ENCODE peak calls at places on chromosomes 12 and 14, in nine cellular contexts. B is skeletal muscle cell, P is ovary, T is uterus, D is cardiac fibroblast, G is aorta, A is brain microvascular endothelial cell, R is tibial artery, K is HCT116. J is an unnamed sample.

GRCh38 chr14:30223385-30223785 is 295.7 kb upstream of the PRKD1 start:
- DNase-seq in A (peak), G (peak), K (peak), B (no peak), R (peak), D (peak), T (peak), P (peak), J (peak)

GRCh38 chr12:50055831-50056628 is 1.4 kb upstream of the ASIC1 start:
- DNase-seq in G (peak), T (peak), A (no peak), K (peak), B (no peak), R (no peak), P (peak), D (peak), J (no peak)

GRCh38 chr14:61147369-61147897 is 133.7 kb downstream of the TMEM30B start:
- DNase-seq in K (no peak), R (no peak), G (no peak), D (peak), A (peak), B (peak), T (no peak), P (no peak), J (no peak)

GRCh38 chr12:89156324-89156723 is 196.0 kb downstream of the DUSP6 start:
- DNase-seq in G (no peak), D (peak), T (no peak), P (no peak), K (no peak), A (no peak), B (no peak), R (no peak), J (no peak)

GRCh38 chr12:41605528-41606295 is 417.6 kb downstream of the PDZRN4 start:
- DNase-seq in R (no peak), G (no peak), P (no peak), D (no peak), A (no peak), K (no peak), B (no peak), T (no peak), J (peak)

GRCh38 chr14:71705460-71705859 is 226.8 kb upstream of the RGS6 start:
- DNase-seq in P (no peak), K (no peak), R (no peak), B (no peak), G (no peak), T (no peak), A (no peak), D (no peak), J (no peak)

GRCh38 chr14:69430306-69430939 is 31.9 kb downstream of the SLC39A9 start:
- DNase-seq in T (no peak), D (no peak), P (no peak), B (no peak), A (no peak), R (no peak), K (no peak), G (no peak), J (no peak)

GRCh38 chr12:54352022-54352531 is 12.2 kb downstream of the GPR84 start:
- DNase-seq in K (no peak), D (no peak), P (peak), G (peak), B (no peak), A (no peak), R (peak), T (peak), J (no peak)

GRCh38 chr14:22393796-22394195 is 195.2 kb downstream of the DAD1 start:
- DNase-seq in T (no peak), K (no peak), A (no peak), D (no peak), G (no peak), P (no peak), B (no peak), R (no peak), J (no peak)

GRCh38 chr12:111673503-111673902 is 12.3 kb downstream of the BRAP start:
- DNase-seq in A (peak), T (no peak), G (no peak), B (no peak), R (no peak), D (peak), K (peak), P (no peak), J (no peak)

GRCh38 chr12:95643251-95643650 is 92.0 kb upstream of the USP44 start:
- DNase-seq in A (no peak), G (no peak), D (no peak), P (no peak), B (no peak), K (no peak), R (no peak), T (no peak), J (no peak)

GRCh38 chr14:103460415-103460814 is 62.2 kb downstream of the CKB start:
- DNase-seq in K (no peak), P (no peak), R (no peak), B (no peak), D (no peak), T (no peak), G (no peak), A (no peak), J (no peak)

GRCh38 chr12:43291516-43291915 is 260.5 kb downstream of the ADAMTS20 start:
- DNase-seq in A (peak), K (no peak), D (peak), R (no peak), T (no peak), P (no peak), G (no peak), B (no peak), J (no peak)

GRCh38 chr14:104827173-104828055 is 26.5 kb downstream of the ZBTB42 start:
- DNase-seq in G (no peak), A (no peak), T (peak), P (peak), D (peak), B (no peak), K (peak), R (peak), J (no peak)

GRCh38 chr12:6211421-6211869 is 11.2 kb downstream of the CD9 start:
- DNase-seq in A (peak), K (no peak), G (peak), P (no peak), D (no peak), T (no peak), R (no peak), B (no peak), J (no peak)

GRCh38 chr12:80025638-80026037 is 73.7 kb upstream of the OTOGL start:
- DNase-seq in P (no peak), G (no peak), A (no peak), D (no peak), R (no peak), T (no peak), K (no peak), B (no peak), J (no peak)

GRCh38 chr12:4526923-4527546 is 11.7 kb upstream of the RAD51AP1 start:
- DNase-seq in P (no peak), R (no peak), T (no peak), D (peak), K (no peak), G (no peak), B (no peak), A (no peak), J (no peak)

GRCh38 chr12:1939745-1940607 is 21.5 kb upstream of the CACNA2D4 start:
- DNase-seq in A (peak), R (peak), P (peak), T (peak), K (peak), G (peak), D (peak), B (no peak), J (peak)

GRCh38 chr12:57177354-57177753 is 29.9 kb upstream of the LRP1-AS start:
- DNase-seq in B (no peak), K (no peak), P (no peak), A (no peak), T (no peak), D (no peak), R (no peak), G (no peak), J (no peak)

GRCh38 chr12:16610006-16610520 is 4.1 kb upstream of the LMO3 start:
- DNase-seq in G (no peak), A (no peak), K (no peak), B (no peak), P (no peak), T (peak), R (no peak), D (no peak), J (no peak)

GRCh38 chr12:26524862-26525465 is 308.0 kb downstream of the ITPR2 start:
- DNase-seq in D (peak), P (no peak), B (no peak), G (no peak), A (peak), T (no peak), R (no peak), K (peak), J (no peak)

GRCh38 chr12:27474344-27474743 is 27.8 kb downstream of the SMCO2 start:
- DNase-seq in P (no peak), A (peak), G (no peak), T (no peak), D (peak), R (no peak), K (no peak), B (peak), J (no peak)

GRCh38 chr12:26143291-26143690 is 18.5 kb upstream of the BHLHE41 start:
- DNase-seq in K (no peak), A (no peak), P (no peak), T (no peak), G (no peak), R (no peak), D (no peak), B (no peak), J (no peak)

GRCh38 chr14:55448146-55448614 is 7.8 kb upstream of the TBPL2 start:
- DNase-seq in K (peak), R (no peak), D (peak), A (peak), T (peak), B (peak), G (peak), P (no peak), J (peak)

GRCh38 chr14:100622234-100622633 is 35.0 kb upstream of the BEGAIN start:
- DNase-seq in D (no peak), T (no peak), A (no peak), R (peak), G (peak), B (no peak), K (no peak), P (no peak), J (no peak)

GRCh38 chr12:65607271-65607880 is 216.9 kb upstream of the HMGA2 start:
- DNase-seq in T (no peak), D (no peak), A (no peak), R (no peak), G (no peak), B (no peak), K (no peak), P (no peak), J (no peak)

DNA sequence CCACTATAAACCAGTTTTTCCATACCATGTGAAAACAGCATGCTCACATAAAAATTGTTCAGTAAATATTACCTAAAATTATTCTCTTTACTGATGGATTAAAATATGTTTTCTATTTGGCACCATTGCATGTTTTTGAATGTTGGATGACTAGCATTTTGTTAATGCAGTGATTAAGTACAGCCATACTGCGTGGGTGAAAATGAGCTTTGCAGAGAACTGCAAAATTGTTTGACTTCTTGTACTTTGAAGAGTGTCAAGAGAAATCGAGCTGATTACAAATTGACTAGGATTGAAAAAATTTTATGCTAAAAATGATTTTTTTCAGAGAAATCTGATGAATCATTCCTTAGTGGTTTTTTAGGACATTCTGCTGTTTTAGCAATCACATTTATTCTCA is 452.9 kb downstream of the RPL10L start:
- DNase-seq in R (no peak), D (no peak), B (no peak), P (no peak), T (no peak), G (no peak), K (no peak), A (no peak), J (no peak)
- H3K4me3 ChIP-seq in R (no peak), D (no peak), B (no peak), P (no peak), T (no peak), G (no peak), K (no peak), A (no peak), J (no peak)

DNA sequence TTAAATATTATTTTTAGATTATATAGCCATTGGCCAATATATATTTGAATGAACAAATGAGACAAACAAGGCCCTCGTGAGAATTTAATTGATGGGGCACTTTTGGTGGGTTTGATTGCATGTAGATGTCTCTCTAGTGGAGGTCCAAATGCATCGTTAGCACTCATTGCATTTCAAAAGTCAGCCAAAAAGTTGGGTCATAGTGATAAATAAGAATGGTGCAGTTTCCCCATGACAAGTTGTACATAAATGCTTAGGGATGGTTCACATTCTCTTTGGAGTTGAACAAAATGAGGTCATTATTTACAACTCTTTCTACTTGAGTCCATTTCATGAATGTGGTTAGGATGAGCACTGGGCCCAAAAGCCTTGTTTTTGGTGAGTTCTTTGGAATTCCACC is 1.0 kb downstream of the BEST3 start:
- DNase-seq in P (no peak), G (no peak), T (no peak), R (no peak), B (no peak), D (no peak), A (no peak), K (no peak), J (no peak)
- H3K4me3 ChIP-seq in P (no peak), G (no peak), T (no peak), R (no peak), B (no peak), D (no peak), A (no peak), K (no peak), J (no peak)

GRCh38 chr12:51813931-51814310 is 34.6 kb downstream of the FIGNL2 start:
- DNase-seq in D (no peak), A (no peak), B (no peak), K (no peak), P (no peak), R (no peak), T (no peak), G (no peak), J (no peak)
- H3K4me3 ChIP-seq in D (no peak), A (peak), B (peak), K (no peak), P (peak), R (peak), T (no peak), G (no peak), J (peak)

GRCh38 chr12:98893601-98894411 is 248.7 kb downstream of the APAF1 start:
- DNase-seq in A (no peak), D (no peak), T (no peak), P (peak), B (no peak), G (no peak), K (no peak), R (no peak), J (no peak)
- H3K4me3 ChIP-seq in A (no peak), D (no peak), T (peak), P (peak), B (no peak), G (no peak), K (no peak), R (no peak), J (no peak)

GRCh38 chr14:24135584-24135833 is 485 bp upstream of the PSME1 start:
- DNase-seq in T (no peak), P (no peak), A (no peak), B (no peak), D (no peak), R (no peak), K (no peak), G (no peak), J (no peak)
- H3K4me3 ChIP-seq in T (peak), P (peak), A (peak), B (peak), D (peak), R (peak), K (peak), G (peak), J (peak)

GRCh38 chr12:124374147-124374546 is 79.3 kb downstream of the RFLNA start:
- DNase-seq in T (no peak), A (no peak), B (no peak), P (no peak), D (no peak), R (no peak), K (no peak), G (no peak), J (no peak)

GRCh38 chr12:124372831-124373230 is 77.9 kb downstream of the RFLNA start:
- DNase-seq in K (no peak), T (no peak), B (no peak), G (no peak), R (no peak), D (no peak), P (no peak), A (no peak), J (no peak)

GRCh38 chr12:124375789-124376175 is 80.9 kb downstream of the RFLNA start:
- DNase-seq in K (no peak), B (no peak), P (no peak), R (no peak), D (no peak), G (no peak), A (no peak), T (no peak), J (no peak)

GRCh38 chr12:124375141-124375788 is 80.4 kb downstream of the RFLNA start:
- DNase-seq in T (no peak), G (no peak), B (no peak), R (no peak), D (no peak), P (no peak), A (no peak), K (no peak), J (no peak)

DNA sequence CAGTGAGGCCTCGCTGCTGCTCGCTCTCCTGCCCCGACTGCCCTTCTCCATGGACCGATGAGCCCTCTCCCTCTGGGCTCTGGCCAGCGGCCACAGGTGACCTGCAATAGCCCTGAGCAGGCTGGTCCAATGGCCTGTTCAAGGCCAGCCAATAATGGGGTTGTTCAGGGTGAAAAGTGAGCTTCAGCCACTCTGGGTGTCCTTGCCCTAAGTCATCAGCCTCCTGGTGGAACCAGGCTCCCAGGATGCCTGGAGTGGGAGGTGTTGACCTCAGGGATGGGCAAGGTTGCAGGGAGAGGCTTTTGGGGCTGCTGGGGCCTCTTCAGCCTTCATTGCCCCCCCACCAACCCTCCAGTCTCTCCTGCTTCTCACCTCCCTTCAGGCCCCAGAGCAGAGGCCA is 79.7 kb downstream of the RFLNA start:
- DNase-seq in B (no peak), D (no peak), K (no peak), P (no peak), A (no peak), G (no peak), T (no peak), R (no peak), J (no peak)
- H3K4me3 ChIP-seq in B (no peak), D (no peak), K (no peak), P (no peak), A (no peak), G (no peak), T (no peak), R (no peak), J (no peak)

DNA sequence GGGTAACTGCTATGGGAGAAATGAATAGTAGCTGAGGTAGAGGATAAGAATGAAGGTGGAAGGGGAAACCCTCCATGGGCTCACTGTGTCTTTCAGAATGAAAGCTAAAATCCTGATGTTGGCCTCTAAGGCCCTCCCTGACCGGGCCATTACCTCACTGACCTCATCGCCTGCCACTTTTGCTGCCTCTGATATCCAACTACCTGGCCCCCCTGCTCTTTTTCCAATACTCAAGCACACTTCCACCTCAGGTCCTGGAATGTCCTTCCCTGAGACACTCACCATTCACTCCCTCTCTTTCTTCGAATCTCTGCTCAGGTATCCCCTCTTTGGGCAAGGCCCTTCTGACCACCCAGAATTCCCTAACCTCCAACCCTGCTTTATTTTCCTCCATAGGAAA is 1.4 kb upstream of the BATF start:
- DNase-seq in T (no peak), K (no peak), G (no peak), P (no peak), B (no peak), A (no peak), R (no peak), D (no peak), J (no peak)
- H3K4me3 ChIP-seq in T (no peak), K (no peak), G (no peak), P (no peak), B (no peak), A (no peak), R (no peak), D (no peak), J (no peak)

DNA sequence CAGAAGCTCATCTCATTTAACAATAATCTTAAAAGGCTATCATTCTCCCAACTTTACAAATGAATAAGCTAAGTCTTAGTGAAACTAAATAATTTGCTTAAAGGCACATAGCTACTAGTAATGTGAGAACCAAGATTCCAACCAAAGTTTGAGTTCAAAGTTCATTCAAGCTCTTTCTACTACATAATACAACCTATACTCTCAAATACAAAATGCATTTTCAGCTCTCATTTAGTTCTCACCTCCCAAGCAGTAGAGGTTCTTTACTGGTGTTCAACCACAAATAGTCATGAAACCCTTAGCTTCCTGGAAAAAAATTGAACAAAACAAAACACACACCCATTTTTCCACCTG is 43.5 kb downstream of the DDHD1 start:
- DNase-seq in T (no peak), P (no peak), A (no peak), D (no peak), G (no peak), B (no peak), K (no peak), R (no peak), J (no peak)
- H3K4me3 ChIP-seq in T (no peak), P (no peak), A (no peak), D (no peak), G (no peak), B (no peak), K (no peak), R (no peak), J (no peak)

GRCh38 chr12:116561181-116561821 is 2.1 kb downstream of the MAP1LC3B2 start:
- DNase-seq in K (no peak), P (no peak), R (no peak), A (no peak), G (no peak), T (no peak), D (no peak), B (no peak), J (no peak)

GRCh38 chr12:116558280-116559079 is 701 bp upstream of the MAP1LC3B2 start:
- DNase-seq in K (no peak), T (no peak), R (no peak), A (no peak), G (no peak), P (no peak), B (no peak), D (no peak), J (no peak)

GRCh38 chr12:116559330-116560080 is at the start of gene MAP1LC3B2:
- DNase-seq in T (no peak), K (peak), D (peak), G (peak), P (peak), B (peak), R (no peak), A (peak), J (peak)

GRCh38 chr12:116556964-116557706 is 2.0 kb upstream of the MAP1LC3B2 start:
- DNase-seq in R (no peak), K (no peak), A (no peak), P (no peak), D (no peak), T (no peak), B (no peak), G (no peak), J (no peak)

GRCh38 chr12:116559080-116559329 is 176 bp upstream of the MAP1LC3B2 start:
- DNase-seq in D (no peak), B (peak), R (no peak), K (no peak), T (no peak), P (no peak), A (no peak), G (no peak), J (no peak)
- H3K4me3 ChIP-seq in D (no peak), B (no peak), R (no peak), K (peak), T (no peak), P (no peak), A (no peak), G (no peak), J (peak)

J was measured in epithelial cell of proximal tubule.